ENCODE peak calls at places on chromosomes 12 and 14, in nine cellular contexts. One of them, this sample, is unnamed.

GRCh38 chr12:44847403-44847802 is 28.7 kb downstream of the NELL2 start:
- DNase-seq in right lobe of liver: no peak
- DNase-seq in choroid plexus epithelial cell: no peak
- DNase-seq in amniotic stem cell: no peak
- DNase-seq in GM19239: no peak
- DNase-seq in amniotic epithelial cell: no peak
- DNase-seq in activated effector memory CD4-positive, alpha-beta T cell treated with Interleukin-2 at 50 U/mL for 16 hours: no peak
- DNase-seq in GM13977: no peak
- DNase-seq in NCI-H345: no peak
- DNase-seq in this sample: no peak

GRCh38 chr12:53231859-53232640 is at the start of gene RARG:
- DNase-seq in right lobe of liver: no peak
- DNase-seq in choroid plexus epithelial cell: no peak
- DNase-seq in amniotic stem cell: peak; percentile 63
- DNase-seq in GM19239: no peak
- DNase-seq in amniotic epithelial cell: no peak
- DNase-seq in activated effector memory CD4-positive, alpha-beta T cell treated with Interleukin-2 at 50 U/mL for 16 hours: peak; percentile 62
- DNase-seq in GM13977: peak; percentile 68
- DNase-seq in NCI-H345: peak; percentile 49
- DNase-seq in this sample: peak; percentile 45

GRCh38 chr12:109994262-109995175 is 1.6 kb downstream of the GIT2 start:
- DNase-seq in right lobe of liver: no peak
- DNase-seq in choroid plexus epithelial cell: no peak
- DNase-seq in amniotic stem cell: no peak
- DNase-seq in GM19239: no peak
- DNase-seq in amniotic epithelial cell: no peak
- DNase-seq in activated effector memory CD4-positive, alpha-beta T cell treated with Interleukin-2 at 50 U/mL for 16 hours: no peak
- DNase-seq in GM13977: no peak
- DNase-seq in NCI-H345: no peak
- DNase-seq in this sample: no peak

GRCh38 chr14:54353266-54353665 is 43.5 kb upstream of the CDKN3 start:
- DNase-seq in right lobe of liver: no peak
- DNase-seq in choroid plexus epithelial cell: no peak
- DNase-seq in amniotic stem cell: no peak
- DNase-seq in GM19239: no peak
- DNase-seq in amniotic epithelial cell: no peak
- DNase-seq in activated effector memory CD4-positive, alpha-beta T cell treated with Interleukin-2 at 50 U/mL for 16 hours: no peak
- DNase-seq in GM13977: no peak
- DNase-seq in NCI-H345: no peak
- DNase-seq in this sample: no peak

GRCh38 chr12:80861636-80862378 is 75.9 kb downstream of the LIN7A start:
- DNase-seq in right lobe of liver: no peak
- DNase-seq in choroid plexus epithelial cell: peak; percentile 50
- DNase-seq in amniotic stem cell: no peak
- DNase-seq in GM19239: no peak
- DNase-seq in amniotic epithelial cell: peak; percentile 72
- DNase-seq in activated effector memory CD4-positive, alpha-beta T cell treated with Interleukin-2 at 50 U/mL for 16 hours: no peak
- DNase-seq in GM13977: no peak
- DNase-seq in NCI-H345: no peak
- DNase-seq in this sample: no peak

GRCh38 chr14:61472801-61473376 is 151.5 kb downstream of the PRKCH start:
- DNase-seq in right lobe of liver: no peak
- DNase-seq in choroid plexus epithelial cell: no peak
- DNase-seq in amniotic stem cell: no peak
- DNase-seq in GM19239: no peak
- DNase-seq in amniotic epithelial cell: peak; percentile 56
- DNase-seq in activated effector memory CD4-positive, alpha-beta T cell treated with Interleukin-2 at 50 U/mL for 16 hours: peak; percentile 61
- DNase-seq in GM13977: no peak
- DNase-seq in NCI-H345: no peak
- DNase-seq in this sample: peak; percentile 49

GRCh38 chr12:53051058-53051880 is 1.4 kb downstream of the TNS2 start:
- DNase-seq in right lobe of liver: peak; percentile 80
- DNase-seq in choroid plexus epithelial cell: peak; percentile 92
- DNase-seq in amniotic stem cell: no peak
- DNase-seq in GM19239: no peak
- DNase-seq in amniotic epithelial cell: peak; percentile 91
- DNase-seq in activated effector memory CD4-positive, alpha-beta T cell treated with Interleukin-2 at 50 U/mL for 16 hours: no peak
- DNase-seq in GM13977: no peak
- DNase-seq in NCI-H345: no peak
- DNase-seq in this sample: no peak

GRCh38 chr14:34649344-34649743 is 19.4 kb upstream of the SNX6 start:
- DNase-seq in right lobe of liver: no peak
- DNase-seq in choroid plexus epithelial cell: peak; percentile 92
- DNase-seq in amniotic stem cell: peak; percentile 72
- DNase-seq in GM19239: no peak
- DNase-seq in amniotic epithelial cell: peak; percentile 89
- DNase-seq in activated effector memory CD4-positive, alpha-beta T cell treated with Interleukin-2 at 50 U/mL for 16 hours: no peak
- DNase-seq in GM13977: no peak
- DNase-seq in NCI-H345: no peak
- DNase-seq in this sample: no peak

GRCh38 chr12:124915249-124916236 is 1.1 kb upstream of the UBC start:
- DNase-seq in right lobe of liver: peak; percentile 74
- DNase-seq in choroid plexus epithelial cell: peak; percentile 43
- DNase-seq in amniotic stem cell: no peak
- DNase-seq in GM19239: no peak
- DNase-seq in amniotic epithelial cell: no peak
- DNase-seq in activated effector memory CD4-positive, alpha-beta T cell treated with Interleukin-2 at 50 U/mL for 16 hours: no peak
- DNase-seq in GM13977: peak; percentile 31
- DNase-seq in NCI-H345: no peak
- DNase-seq in this sample: no peak

GRCh38 chr12:55742719-55743130 is at the start of gene GDF11:
- DNase-seq in right lobe of liver: peak; percentile 72
- DNase-seq in choroid plexus epithelial cell: peak; percentile 71
- DNase-seq in amniotic stem cell: peak; percentile 80
- DNase-seq in GM19239: peak; percentile 70
- DNase-seq in amniotic epithelial cell: peak; percentile 66
- DNase-seq in activated effector memory CD4-positive, alpha-beta T cell treated with Interleukin-2 at 50 U/mL for 16 hours: peak; percentile 61
- DNase-seq in GM13977: peak; percentile 90
- DNase-seq in NCI-H345: peak; percentile 81
- DNase-seq in this sample: peak; percentile 60

GRCh38 chr14:54946500-54946899 is 43.9 kb upstream of the GCH1 start:
- DNase-seq in right lobe of liver: no peak
- DNase-seq in choroid plexus epithelial cell: no peak
- DNase-seq in amniotic stem cell: no peak
- DNase-seq in GM19239: no peak
- DNase-seq in amniotic epithelial cell: no peak
- DNase-seq in activated effector memory CD4-positive, alpha-beta T cell treated with Interleukin-2 at 50 U/mL for 16 hours: no peak
- DNase-seq in GM13977: no peak
- DNase-seq in NCI-H345: no peak
- DNase-seq in this sample: no peak

GRCh38 chr14:59188461-59189280 is at the start of gene DAAM1:
- DNase-seq in right lobe of liver: peak; percentile 98
- DNase-seq in choroid plexus epithelial cell: peak; percentile 99
- DNase-seq in amniotic stem cell: peak; percentile 94
- DNase-seq in GM19239: peak; percentile 66
- DNase-seq in amniotic epithelial cell: peak; percentile 98
- DNase-seq in activated effector memory CD4-positive, alpha-beta T cell treated with Interleukin-2 at 50 U/mL for 16 hours: peak; percentile 95
- DNase-seq in GM13977: peak; percentile 94
- DNase-seq in NCI-H345: peak; percentile 99
- DNase-seq in this sample: peak; percentile 93

GRCh38 chr12:104172564-104172935 is 34.5 kb upstream of the NFYB start:
- DNase-seq in right lobe of liver: no peak
- DNase-seq in choroid plexus epithelial cell: no peak
- DNase-seq in amniotic stem cell: no peak
- DNase-seq in GM19239: no peak
- DNase-seq in amniotic epithelial cell: no peak
- DNase-seq in activated effector memory CD4-positive, alpha-beta T cell treated with Interleukin-2 at 50 U/mL for 16 hours: no peak
- DNase-seq in GM13977: no peak
- DNase-seq in NCI-H345: no peak
- DNase-seq in this sample: no peak

GRCh38 chr12:103368167-103368566 is 127.6 kb downstream of the C12orf42 start:
- DNase-seq in right lobe of liver: no peak
- DNase-seq in choroid plexus epithelial cell: no peak
- DNase-seq in amniotic stem cell: no peak
- DNase-seq in GM19239: no peak
- DNase-seq in amniotic epithelial cell: no peak
- DNase-seq in activated effector memory CD4-positive, alpha-beta T cell treated with Interleukin-2 at 50 U/mL for 16 hours: no peak
- DNase-seq in GM13977: no peak
- DNase-seq in NCI-H345: no peak
- DNase-seq in this sample: no peak

GRCh38 chr12:121797937-121798801 is 4.7 kb upstream of the RHOF start:
- DNase-seq in right lobe of liver: peak; percentile 90
- DNase-seq in choroid plexus epithelial cell: peak; percentile 62
- DNase-seq in amniotic stem cell: no peak
- DNase-seq in GM19239: no peak
- DNase-seq in amniotic epithelial cell: peak; percentile 43
- DNase-seq in activated effector memory CD4-positive, alpha-beta T cell treated with Interleukin-2 at 50 U/mL for 16 hours: no peak
- DNase-seq in GM13977: no peak
- DNase-seq in NCI-H345: peak; percentile 95
- DNase-seq in this sample: no peak

GRCh38 chr14:78446807-78447206 is 276.6 kb downstream of the NRXN3 start:
- DNase-seq in right lobe of liver: no peak
- DNase-seq in choroid plexus epithelial cell: peak; percentile 18
- DNase-seq in amniotic stem cell: no peak
- DNase-seq in GM19239: no peak
- DNase-seq in amniotic epithelial cell: no peak
- DNase-seq in activated effector memory CD4-positive, alpha-beta T cell treated with Interleukin-2 at 50 U/mL for 16 hours: no peak
- DNase-seq in GM13977: no peak
- DNase-seq in NCI-H345: no peak
- DNase-seq in this sample: no peak

GRCh38 chr12:69701821-69702220 is 2.7 kb upstream of the BEST3 start:
- DNase-seq in right lobe of liver: no peak
- DNase-seq in choroid plexus epithelial cell: no peak
- DNase-seq in amniotic stem cell: no peak
- DNase-seq in GM19239: no peak
- DNase-seq in amniotic epithelial cell: no peak
- DNase-seq in activated effector memory CD4-positive, alpha-beta T cell treated with Interleukin-2 at 50 U/mL for 16 hours: no peak
- DNase-seq in GM13977: no peak
- DNase-seq in NCI-H345: no peak
- DNase-seq in this sample: no peak

GRCh38 chr14:104392396-104393198 is 187.0 kb upstream of the C14orf180 start:
- DNase-seq in right lobe of liver: no peak
- DNase-seq in choroid plexus epithelial cell: no peak
- DNase-seq in amniotic stem cell: no peak
- DNase-seq in GM19239: peak; percentile 3
- DNase-seq in amniotic epithelial cell: no peak
- DNase-seq in activated effector memory CD4-positive, alpha-beta T cell treated with Interleukin-2 at 50 U/mL for 16 hours: no peak
- DNase-seq in GM13977: no peak
- DNase-seq in NCI-H345: no peak
- DNase-seq in this sample: no peak

GRCh38 chr14:22176930-22177329 is 412.1 kb downstream of the DAD1 start:
- DNase-seq in right lobe of liver: no peak
- DNase-seq in choroid plexus epithelial cell: no peak
- DNase-seq in amniotic stem cell: no peak
- DNase-seq in GM19239: no peak
- DNase-seq in amniotic epithelial cell: no peak
- DNase-seq in activated effector memory CD4-positive, alpha-beta T cell treated with Interleukin-2 at 50 U/mL for 16 hours: no peak
- DNase-seq in GM13977: no peak
- DNase-seq in NCI-H345: no peak
- DNase-seq in this sample: no peak

GRCh38 chr14:70162353-70162752 is 26.4 kb downstream of the SLC8A3 start:
- DNase-seq in right lobe of liver: no peak
- DNase-seq in choroid plexus epithelial cell: no peak
- DNase-seq in amniotic stem cell: no peak
- DNase-seq in GM19239: no peak
- DNase-seq in amniotic epithelial cell: no peak
- DNase-seq in activated effector memory CD4-positive, alpha-beta T cell treated with Interleukin-2 at 50 U/mL for 16 hours: no peak
- DNase-seq in GM13977: no peak
- DNase-seq in NCI-H345: no peak
- DNase-seq in this sample: no peak

GRCh38 chr14:59454131-59454530 is 11.0 kb downstream of the GPR135 start:
- DNase-seq in right lobe of liver: no peak
- DNase-seq in choroid plexus epithelial cell: peak; percentile 93
- DNase-seq in amniotic stem cell: peak; percentile 83
- DNase-seq in GM19239: no peak
- DNase-seq in amniotic epithelial cell: peak; percentile 93
- DNase-seq in activated effector memory CD4-positive, alpha-beta T cell treated with Interleukin-2 at 50 U/mL for 16 hours: no peak
- DNase-seq in GM13977: no peak
- DNase-seq in NCI-H345: no peak
- DNase-seq in this sample: no peak

GRCh38 chr14:70651522-70651921 is 9.8 kb downstream of the TTC9 start:
- DNase-seq in right lobe of liver: no peak
- DNase-seq in choroid plexus epithelial cell: no peak
- DNase-seq in amniotic stem cell: no peak
- DNase-seq in GM19239: no peak
- DNase-seq in amniotic epithelial cell: no peak
- DNase-seq in activated effector memory CD4-positive, alpha-beta T cell treated with Interleukin-2 at 50 U/mL for 16 hours: no peak
- DNase-seq in GM13977: no peak
- DNase-seq in NCI-H345: no peak
- DNase-seq in this sample: no peak

GRCh38 chr12:102962532-102962931 is 5.1 kb downstream of the ASCL1 start:
- DNase-seq in right lobe of liver: no peak
- DNase-seq in choroid plexus epithelial cell: no peak
- DNase-seq in amniotic stem cell: no peak
- DNase-seq in GM19239: no peak
- DNase-seq in amniotic epithelial cell: no peak
- DNase-seq in activated effector memory CD4-positive, alpha-beta T cell treated with Interleukin-2 at 50 U/mL for 16 hours: no peak
- DNase-seq in GM13977: no peak
- DNase-seq in NCI-H345: no peak
- DNase-seq in this sample: no peak

GRCh38 chr12:26746315-26746714 is 86.7 kb downstream of the ITPR2 start:
- DNase-seq in right lobe of liver: no peak
- DNase-seq in choroid plexus epithelial cell: peak; percentile 89
- DNase-seq in amniotic stem cell: no peak
- DNase-seq in GM19239: no peak
- DNase-seq in amniotic epithelial cell: peak; percentile 91
- DNase-seq in activated effector memory CD4-positive, alpha-beta T cell treated with Interleukin-2 at 50 U/mL for 16 hours: no peak
- DNase-seq in GM13977: no peak
- DNase-seq in NCI-H345: no peak
- DNase-seq in this sample: no peak

GRCh38 chr12:41345071-41345470 is 157.0 kb downstream of the PDZRN4 start:
- DNase-seq in right lobe of liver: no peak
- DNase-seq in choroid plexus epithelial cell: no peak
- DNase-seq in amniotic stem cell: no peak
- DNase-seq in GM19239: no peak
- DNase-seq in amniotic epithelial cell: no peak
- DNase-seq in activated effector memory CD4-positive, alpha-beta T cell treated with Interleukin-2 at 50 U/mL for 16 hours: no peak
- DNase-seq in GM13977: no peak
- DNase-seq in NCI-H345: no peak
- DNase-seq in this sample: no peak

GRCh38 chr12:32926963-32927362 is 30.4 kb upstream of the PKP2 start:
- DNase-seq in right lobe of liver: no peak
- DNase-seq in choroid plexus epithelial cell: peak; percentile 4
- DNase-seq in amniotic stem cell: no peak
- DNase-seq in GM19239: no peak
- DNase-seq in amniotic epithelial cell: peak; percentile 15
- DNase-seq in activated effector memory CD4-positive, alpha-beta T cell treated with Interleukin-2 at 50 U/mL for 16 hours: no peak
- DNase-seq in GM13977: no peak
- DNase-seq in NCI-H345: no peak
- DNase-seq in this sample: no peak

This sample was measured in activated T-helper 1 cell treated with Interleukin-2 at 50 U/mL for 16 hours.